ENCODE peak calls at places on chromosomes 1 and 21, in ten cellular contexts. One of them, this sample, is unnamed.

GRCh38 chr1:32448773-32449456 is 16.0 kb upstream of the ZBTB8B start:
- DNase-seq in GM06990: no peak
- DNase-seq in Panc1: no peak
- DNase-seq in fibroblast of lung: peak; percentile 14
- DNase-seq in AG04449: no peak
- DNase-seq in K562: peak; percentile 87
- DNase-seq in cardiac fibroblast: peak; percentile 33
- DNase-seq in thoracic aorta: no peak
- DNase-seq in right cardiac atrium: peak; percentile 52
- DNase-seq in astrocyte: no peak
- DNase-seq in this sample: no peak

GRCh38 chr1:5526385-5526750 is 465.9 kb downstream of the NPHP4 start:
- DNase-seq in AG04449: no peak
- DNase-seq in right cardiac atrium: no peak
- DNase-seq in Panc1: no peak
- DNase-seq in K562: no peak
- DNase-seq in thoracic aorta: no peak
- DNase-seq in GM06990: no peak
- DNase-seq in cardiac fibroblast: no peak
- DNase-seq in astrocyte: no peak
- DNase-seq in fibroblast of lung: no peak
- DNase-seq in this sample: no peak

GRCh38 chr1:93960641-93961147 is 51.5 kb upstream of the GCLM start:
- DNase-seq in Panc1: no peak
- DNase-seq in thoracic aorta: no peak
- DNase-seq in AG04449: no peak
- DNase-seq in astrocyte: peak; percentile 54
- DNase-seq in cardiac fibroblast: no peak
- DNase-seq in fibroblast of lung: peak; percentile 72
- DNase-seq in right cardiac atrium: no peak
- DNase-seq in GM06990: no peak
- DNase-seq in K562: no peak
- DNase-seq in this sample: no peak

GRCh38 chr21:34877485-34878128 is 171.5 kb downstream of the RUNX1 start:
- DNase-seq in cardiac fibroblast: no peak
- DNase-seq in right cardiac atrium: no peak
- DNase-seq in fibroblast of lung: no peak
- DNase-seq in astrocyte: no peak
- DNase-seq in Panc1: no peak
- DNase-seq in GM06990: no peak
- DNase-seq in thoracic aorta: no peak
- DNase-seq in K562: no peak
- DNase-seq in AG04449: no peak
- DNase-seq in this sample: no peak

GRCh38 chr1:2272686-2273400 is 44.7 kb downstream of the SKI start:
- DNase-seq in thoracic aorta: no peak
- DNase-seq in K562: no peak
- DNase-seq in fibroblast of lung: no peak
- DNase-seq in GM06990: no peak
- DNase-seq in right cardiac atrium: peak; percentile 60
- DNase-seq in cardiac fibroblast: no peak
- DNase-seq in astrocyte: no peak
- DNase-seq in AG04449: no peak
- DNase-seq in Panc1: no peak
- DNase-seq in this sample: no peak

GRCh38 chr1:47388548-47389238 is 27.4 kb upstream of the FOXE3 start:
- DNase-seq in AG04449: no peak
- DNase-seq in right cardiac atrium: peak; percentile 79
- DNase-seq in cardiac fibroblast: peak; percentile 72
- DNase-seq in fibroblast of lung: peak; percentile 43
- DNase-seq in GM06990: no peak
- DNase-seq in Panc1: peak; percentile 66
- DNase-seq in thoracic aorta: no peak
- DNase-seq in astrocyte: no peak
- DNase-seq in K562: peak; percentile 78
- DNase-seq in this sample: peak; percentile 74

GRCh38 chr1:29453502-29454240 is 217.3 kb downstream of the PTPRU start:
- DNase-seq in AG04449: no peak
- DNase-seq in astrocyte: peak; percentile 26
- DNase-seq in Panc1: peak; percentile 1
- DNase-seq in thoracic aorta: no peak
- DNase-seq in GM06990: no peak
- DNase-seq in cardiac fibroblast: peak; percentile 80
- DNase-seq in fibroblast of lung: peak; percentile 48
- DNase-seq in right cardiac atrium: peak; percentile 66
- DNase-seq in K562: peak; percentile 78
- DNase-seq in this sample: no peak

GRCh38 chr1:56200446-56200845 is 378.9 kb downstream of the PLPP3 start:
- DNase-seq in GM06990: no peak
- DNase-seq in thoracic aorta: no peak
- DNase-seq in K562: no peak
- DNase-seq in Panc1: no peak
- DNase-seq in fibroblast of lung: no peak
- DNase-seq in astrocyte: no peak
- DNase-seq in right cardiac atrium: no peak
- DNase-seq in cardiac fibroblast: no peak
- DNase-seq in AG04449: no peak
- DNase-seq in this sample: no peak

GRCh38 chr21:45831991-45832740 is 149.4 kb upstream of the COL6A1 start:
- DNase-seq in right cardiac atrium: no peak
- DNase-seq in GM06990: no peak
- DNase-seq in cardiac fibroblast: peak; percentile 87
- DNase-seq in Panc1: no peak
- DNase-seq in thoracic aorta: no peak
- DNase-seq in astrocyte: no peak
- DNase-seq in K562: no peak
- DNase-seq in fibroblast of lung: peak; percentile 28
- DNase-seq in AG04449: no peak
- DNase-seq in this sample: no peak

GRCh38 chr1:200252526-200252925 is 157.3 kb downstream of the ZNF281 start:
- DNase-seq in cardiac fibroblast: peak; percentile 9
- DNase-seq in GM06990: no peak
- DNase-seq in K562: no peak
- DNase-seq in fibroblast of lung: peak; percentile 56
- DNase-seq in Panc1: no peak
- DNase-seq in AG04449: peak; percentile 77
- DNase-seq in astrocyte: peak; percentile 37
- DNase-seq in right cardiac atrium: no peak
- DNase-seq in thoracic aorta: no peak
- DNase-seq in this sample: no peak

GRCh38 chr1:157782946-157783345 is 6.0 kb upstream of the FCRL2 start:
- DNase-seq in astrocyte: no peak
- DNase-seq in GM06990: no peak
- DNase-seq in cardiac fibroblast: no peak
- DNase-seq in Panc1: no peak
- DNase-seq in fibroblast of lung: no peak
- DNase-seq in K562: no peak
- DNase-seq in thoracic aorta: no peak
- DNase-seq in AG04449: no peak
- DNase-seq in right cardiac atrium: no peak
- DNase-seq in this sample: no peak

GRCh38 chr1:17618558-17619247 is 79.2 kb downstream of the ARHGEF10L start:
- DNase-seq in thoracic aorta: no peak
- DNase-seq in Panc1: no peak
- DNase-seq in GM06990: no peak
- DNase-seq in fibroblast of lung: peak; percentile 12
- DNase-seq in cardiac fibroblast: no peak
- DNase-seq in right cardiac atrium: peak; percentile 68
- DNase-seq in K562: no peak
- DNase-seq in AG04449: no peak
- DNase-seq in astrocyte: no peak
- DNase-seq in this sample: no peak

GRCh38 chr1:10802948-10803715 is 6.7 kb upstream of the CASZ1 start:
- DNase-seq in cardiac fibroblast: no peak
- DNase-seq in astrocyte: no peak
- DNase-seq in AG04449: no peak
- DNase-seq in right cardiac atrium: no peak
- DNase-seq in thoracic aorta: no peak
- DNase-seq in GM06990: no peak
- DNase-seq in fibroblast of lung: no peak
- DNase-seq in K562: no peak
- DNase-seq in Panc1: no peak
- DNase-seq in this sample: no peak

GRCh38 chr1:177229781-177230180 is 59.0 kb downstream of the BRINP2 start:
- DNase-seq in cardiac fibroblast: no peak
- DNase-seq in GM06990: no peak
- DNase-seq in Panc1: no peak
- DNase-seq in right cardiac atrium: peak; percentile 46
- DNase-seq in K562: no peak
- DNase-seq in AG04449: no peak
- DNase-seq in fibroblast of lung: no peak
- DNase-seq in astrocyte: no peak
- DNase-seq in thoracic aorta: no peak
- DNase-seq in this sample: no peak

GRCh38 chr1:225824522-225824921 is 14.6 kb downstream of the EPHX1 start:
- DNase-seq in fibroblast of lung: no peak
- DNase-seq in thoracic aorta: no peak
- DNase-seq in cardiac fibroblast: no peak
- DNase-seq in GM06990: no peak
- DNase-seq in right cardiac atrium: no peak
- DNase-seq in Panc1: no peak
- DNase-seq in astrocyte: no peak
- DNase-seq in K562: no peak
- DNase-seq in AG04449: no peak
- DNase-seq in this sample: no peak

GRCh38 chr1:26094076-26094669 is 17.5 kb upstream of the PDIK1L start:
- DNase-seq in thoracic aorta: no peak
- DNase-seq in Panc1: no peak
- DNase-seq in cardiac fibroblast: peak; percentile 74
- DNase-seq in right cardiac atrium: peak; percentile 72
- DNase-seq in AG04449: no peak
- DNase-seq in fibroblast of lung: peak; percentile 47
- DNase-seq in K562: peak; percentile 61
- DNase-seq in astrocyte: peak; percentile 47
- DNase-seq in GM06990: no peak
- DNase-seq in this sample: no peak
- H3K4me3 ChIP-seq in thoracic aorta: no peak overlapping the region
- H3K4me3 ChIP-seq in Panc1: no peak overlapping the region
- H3K4me3 ChIP-seq in cardiac fibroblast: no peak overlapping the region
- H3K4me3 ChIP-seq in right cardiac atrium: no peak overlapping the region
- H3K4me3 ChIP-seq in AG04449: no peak overlapping the region
- H3K4me3 ChIP-seq in fibroblast of lung: no peak overlapping the region
- H3K4me3 ChIP-seq in K562: no peak overlapping the region
- H3K4me3 ChIP-seq in astrocyte: no peak overlapping the region
- H3K4me3 ChIP-seq in GM06990: no peak overlapping the region
- H3K4me3 ChIP-seq in this sample: no peak overlapping the region

GRCh38 chr1:52601976-52602327 is 219 bp upstream of the GPX7 start:
- DNase-seq in K562: no peak
- DNase-seq in thoracic aorta: no peak
- DNase-seq in AG04449: no peak
- DNase-seq in fibroblast of lung: peak; percentile 6
- DNase-seq in Panc1: no peak
- DNase-seq in GM06990: no peak
- DNase-seq in right cardiac atrium: no peak
- DNase-seq in cardiac fibroblast: no peak
- DNase-seq in astrocyte: no peak
- DNase-seq in this sample: no peak

GRCh38 chr1:52602328-52603300 is at the start of gene GPX7:
- DNase-seq in thoracic aorta: no peak
- DNase-seq in right cardiac atrium: peak; percentile 81
- DNase-seq in AG04449: no peak
- DNase-seq in K562: no peak
- DNase-seq in GM06990: peak; percentile 59
- DNase-seq in astrocyte: peak; percentile 49
- DNase-seq in Panc1: no peak
- DNase-seq in cardiac fibroblast: peak; percentile 66
- DNase-seq in fibroblast of lung: peak; percentile 68
- DNase-seq in this sample: peak; percentile 71

GRCh38 chr1:52601519-52601918 is 652 bp upstream of the GPX7 start:
- DNase-seq in astrocyte: no peak
- DNase-seq in right cardiac atrium: no peak
- DNase-seq in GM06990: no peak
- DNase-seq in cardiac fibroblast: no peak
- DNase-seq in K562: no peak
- DNase-seq in AG04449: no peak
- DNase-seq in fibroblast of lung: no peak
- DNase-seq in thoracic aorta: no peak
- DNase-seq in Panc1: no peak
- DNase-seq in this sample: no peak

GRCh38 chr1:52603680-52604501 is 1.7 kb downstream of the GPX7 start:
- DNase-seq in cardiac fibroblast: no peak
- DNase-seq in right cardiac atrium: no peak
- DNase-seq in astrocyte: no peak
- DNase-seq in thoracic aorta: no peak
- DNase-seq in AG04449: no peak
- DNase-seq in fibroblast of lung: no peak
- DNase-seq in GM06990: no peak
- DNase-seq in Panc1: no peak
- DNase-seq in K562: no peak
- DNase-seq in this sample: no peak

GRCh38 chr1:52603301-52603675 is 1.1 kb downstream of the GPX7 start:
- DNase-seq in Panc1: no peak
- DNase-seq in cardiac fibroblast: peak; percentile 10
- DNase-seq in GM06990: no peak
- DNase-seq in K562: no peak
- DNase-seq in right cardiac atrium: no peak
- DNase-seq in fibroblast of lung: no peak
- DNase-seq in astrocyte: no peak
- DNase-seq in AG04449: no peak
- DNase-seq in thoracic aorta: no peak
- DNase-seq in this sample: no peak
- H3K4me3 ChIP-seq in Panc1: no peak overlapping the region
- H3K4me3 ChIP-seq in cardiac fibroblast: no peak overlapping the region
- H3K4me3 ChIP-seq in GM06990: peak overlapping the region; percentile 63
- H3K4me3 ChIP-seq in K562: no peak overlapping the region
- H3K4me3 ChIP-seq in right cardiac atrium: peak overlapping the region; percentile 67
- H3K4me3 ChIP-seq in fibroblast of lung: no peak overlapping the region
- H3K4me3 ChIP-seq in astrocyte: peak overlapping the region; percentile 65
- H3K4me3 ChIP-seq in AG04449: no peak overlapping the region
- H3K4me3 ChIP-seq in thoracic aorta: peak overlapping the region; percentile 79
- H3K4me3 ChIP-seq in this sample: peak overlapping the region; percentile 82

GRCh38 chr1:170461762-170462384 is 70.1 kb upstream of the GORAB start:
- DNase-seq in cardiac fibroblast: peak; percentile 92
- DNase-seq in fibroblast of lung: peak; percentile 97
- DNase-seq in thoracic aorta: no peak
- DNase-seq in right cardiac atrium: no peak
- DNase-seq in Panc1: no peak
- DNase-seq in AG04449: peak; percentile 63
- DNase-seq in GM06990: no peak
- DNase-seq in K562: no peak
- DNase-seq in astrocyte: peak; percentile 97
- DNase-seq in this sample: no peak
- H3K4me3 ChIP-seq in cardiac fibroblast: no peak overlapping the region
- H3K4me3 ChIP-seq in fibroblast of lung: no peak overlapping the region
- H3K4me3 ChIP-seq in thoracic aorta: no peak overlapping the region
- H3K4me3 ChIP-seq in right cardiac atrium: no peak overlapping the region
- H3K4me3 ChIP-seq in Panc1: no peak overlapping the region
- H3K4me3 ChIP-seq in AG04449: no peak overlapping the region
- H3K4me3 ChIP-seq in GM06990: no peak overlapping the region
- H3K4me3 ChIP-seq in K562: no peak overlapping the region
- H3K4me3 ChIP-seq in astrocyte: no peak overlapping the region
- H3K4me3 ChIP-seq in this sample: no peak overlapping the region

DNA sequence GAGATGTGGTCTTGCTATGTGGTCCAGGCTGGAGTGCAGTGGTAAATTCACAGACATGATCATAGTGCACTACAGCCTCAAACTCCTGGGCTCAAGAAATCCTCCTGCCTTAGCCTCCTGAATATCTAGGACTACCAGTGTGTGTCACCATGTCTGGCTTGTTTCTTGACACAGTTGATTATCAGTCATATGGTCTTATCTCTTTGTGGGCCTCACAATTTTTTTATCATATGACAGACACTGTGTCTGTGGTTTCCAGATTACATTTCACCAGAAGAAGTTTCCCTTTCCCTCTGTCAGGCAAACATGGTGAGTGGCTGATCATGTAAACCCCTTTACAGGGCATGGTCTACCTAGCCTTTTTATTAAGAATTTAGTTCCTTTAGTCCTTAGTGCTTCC is 96.1 kb downstream of the HFM1 start:
- DNase-seq in astrocyte: no peak
- DNase-seq in AG04449: no peak
- DNase-seq in K562: peak; percentile 44
- DNase-seq in thoracic aorta: no peak
- DNase-seq in GM06990: no peak
- DNase-seq in Panc1: no peak
- DNase-seq in cardiac fibroblast: no peak
- DNase-seq in fibroblast of lung: no peak
- DNase-seq in right cardiac atrium: no peak
- DNase-seq in this sample: no peak
- H3K4me3 ChIP-seq in astrocyte: no peak overlapping the region
- H3K4me3 ChIP-seq in AG04449: no peak overlapping the region
- H3K4me3 ChIP-seq in K562: no peak overlapping the region
- H3K4me3 ChIP-seq in thoracic aorta: no peak overlapping the region
- H3K4me3 ChIP-seq in GM06990: no peak overlapping the region
- H3K4me3 ChIP-seq in Panc1: no peak overlapping the region
- H3K4me3 ChIP-seq in cardiac fibroblast: no peak overlapping the region
- H3K4me3 ChIP-seq in fibroblast of lung: no peak overlapping the region
- H3K4me3 ChIP-seq in right cardiac atrium: no peak overlapping the region
- H3K4me3 ChIP-seq in this sample: no peak overlapping the region